ENCODE peak calls at places on chromosomes 5 and 9, in seven cellular contexts. O, P, Q, T, N, J and F are unnamed samples. For H3K27me3, the result is how much of the 10 kb centered on the place peaks cover.

GRCh38 chr5:169286572-169287325 is 14.2 kb downstream of the SLIT3 start:
- DNase-seq in Q (peak), J (no peak), T (peak), O (no peak), N (no peak), P (no peak), F (no peak)

GRCh38 chr9:95370064-95370463 is 52.6 kb upstream of the FANCC start:
- DNase-seq in T (no peak), Q (no peak), N (no peak), J (no peak), O (no peak), P (no peak), F (no peak)

GRCh38 chr9:127452481-127453092 is 1.3 kb downstream of the LRSAM1 start:
- DNase-seq in J (no peak), P (peak), N (no peak), O (peak), T (peak), Q (peak), F (no peak)

GRCh38 chr5:74209566-74209965 is 431.0 kb downstream of the ENC1 start:
- DNase-seq in T (no peak), J (no peak), P (no peak), O (no peak), N (no peak), Q (no peak), F (no peak)

GRCh38 chr5:32304622-32305021 is 8.1 kb downstream of the MTMR12 start:
- DNase-seq in Q (no peak), J (no peak), P (no peak), N (no peak), O (no peak), T (no peak), F (no peak)

GRCh38 chr5:155773680-155774079 is 553.3 kb upstream of the SGCD start:
- DNase-seq in T (no peak), Q (no peak), N (no peak), J (no peak), P (no peak), O (no peak), F (no peak)

GRCh38 chr9:70392189-70392588 is 22.3 kb downstream of the KLF9 start:
- DNase-seq in N (no peak), Q (no peak), J (peak), O (no peak), T (no peak), P (no peak), F (no peak)

GRCh38 chr9:130549093-130549735 is 30.2 kb upstream of the FUBP3 start:
- DNase-seq in T (no peak), J (peak), P (no peak), Q (no peak), O (no peak), N (no peak), F (no peak)

GRCh38 chr5:95817430-95817829 is 5.1 kb downstream of the GLRX start:
- DNase-seq in J (no peak), N (peak), O (peak), Q (no peak), P (no peak), T (no peak), F (no peak)

GRCh38 chr5:69364414-69364813 is 4.9 kb downstream of the AK6 start:
- DNase-seq in O (no peak), T (no peak), P (no peak), J (peak), N (peak), Q (no peak), F (no peak)

GRCh38 chr9:92530893-92531292 is 4.9 kb downstream of the ECM2 start:
- DNase-seq in T (no peak), J (no peak), Q (no peak), P (no peak), N (no peak), O (no peak), F (no peak)

GRCh38 chr9:92534199-92535159 is 1.3 kb downstream of the ECM2 start:
- DNase-seq in N (peak), Q (no peak), O (no peak), T (no peak), J (peak), P (no peak), F (no peak)

GRCh38 chr9:92538541-92538940 is 2.8 kb upstream of the ECM2 start:
- DNase-seq in N (peak), J (no peak), O (no peak), Q (no peak), P (no peak), T (no peak), F (no peak)

DNA sequence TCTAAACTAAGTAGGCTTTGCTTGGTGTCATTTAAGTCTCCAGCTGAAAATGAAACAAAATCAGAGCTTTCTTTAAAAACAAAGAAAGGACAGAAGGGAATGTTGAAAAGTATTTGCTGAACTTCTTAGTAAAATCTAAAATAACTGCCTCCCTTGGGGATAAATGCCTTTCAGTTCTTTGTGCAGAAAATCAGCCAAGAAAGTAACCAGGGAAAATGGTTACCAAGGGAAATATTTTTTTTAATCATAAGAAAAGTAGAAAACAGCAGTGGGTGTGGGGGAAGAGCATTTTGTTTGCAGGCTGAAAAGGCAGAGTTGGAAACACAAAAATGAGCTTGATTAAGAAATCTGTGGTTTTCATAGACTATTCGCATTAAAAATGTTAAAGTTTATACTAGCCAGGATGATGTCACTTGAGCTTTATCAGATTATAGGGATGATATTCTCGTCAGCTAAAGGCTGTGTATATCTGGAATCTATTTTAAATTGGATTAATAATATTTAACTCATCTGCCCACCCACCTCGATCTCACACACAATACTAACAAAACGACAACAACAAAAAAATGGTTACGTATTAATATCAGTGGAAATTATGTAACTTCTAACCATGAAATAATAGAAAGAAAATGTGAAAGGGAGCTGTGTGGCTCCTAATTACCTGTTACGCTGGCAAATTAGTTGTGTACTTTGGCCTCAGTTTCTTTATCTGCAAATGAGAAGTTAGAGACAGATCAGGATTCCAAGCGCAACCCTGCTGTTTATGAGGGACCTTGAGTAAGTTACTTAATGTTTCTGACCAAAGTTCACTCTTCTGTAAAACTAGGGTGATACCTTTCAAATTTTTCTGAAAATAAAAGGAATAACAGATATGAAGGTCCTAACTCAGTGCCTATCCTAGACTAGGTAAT is at the start of gene ECM2:
- DNase-seq in O (no peak), J (peak), P (no peak), N (peak), Q (no peak), T (no peak), F (no peak)
- H3K27ac ChIP-seq in O (peak), J (peak), P (no peak), N (peak), Q (peak), T (peak), F (no peak)

DNA sequence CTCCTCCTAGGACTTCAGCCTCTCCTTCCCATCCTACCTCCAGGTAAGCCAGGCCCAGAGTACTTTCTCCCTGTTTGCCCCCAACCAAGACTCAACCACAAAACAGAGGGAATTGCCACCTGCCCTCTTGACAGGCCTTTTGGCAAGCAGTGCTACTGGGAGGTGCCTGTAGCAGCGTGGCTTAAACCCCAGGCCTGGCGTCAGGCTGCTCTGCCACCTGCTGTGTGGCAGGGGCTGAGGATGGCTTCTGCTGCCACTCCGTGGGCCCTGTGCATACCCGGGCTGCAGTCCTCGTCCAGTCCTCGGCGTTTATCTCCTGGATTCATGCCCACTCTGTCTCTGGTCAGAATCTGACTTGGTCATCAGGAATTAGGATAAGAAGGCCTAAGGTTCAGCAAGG is 163.1 kb downstream of the PAX5 start:
- DNase-seq in P (no peak), Q (no peak), N (no peak), O (peak), J (no peak), T (no peak), F (no peak)
- H3K27me3 ChIP-seq in P (half or more), Q (under half), N (under half), O (under half), J (under half), T (half or more), F (under half)

GRCh38 chr9:38620483-38621433 is at the start of gene ANKRD18A:
- DNase-seq in P (peak), Q (peak), T (peak), O (peak), N (peak), J (peak), F (peak)
- H3K27ac ChIP-seq in P (no peak), Q (no peak), T (peak), O (no peak), N (no peak), J (no peak), F (no peak)

DNA sequence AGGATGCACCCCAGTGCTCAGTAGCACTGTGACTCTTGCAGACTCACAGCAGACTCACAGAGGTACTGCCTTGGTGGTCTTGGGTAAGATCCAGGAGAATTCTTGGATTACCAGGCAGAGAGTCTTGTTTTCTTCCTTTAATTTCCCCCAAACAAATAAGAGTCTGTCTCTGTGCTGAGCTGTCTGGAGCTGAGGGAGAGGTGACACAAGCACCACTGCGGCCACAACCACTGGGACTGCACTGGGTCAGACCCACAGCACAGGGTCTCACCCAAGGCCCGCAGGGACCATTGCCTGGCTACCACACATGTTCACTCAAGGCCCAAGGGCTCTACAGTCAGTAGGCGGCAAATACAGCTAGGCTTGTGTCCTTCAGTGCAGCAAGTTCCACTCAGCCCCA is 11.4 kb upstream of the YTHDC2 start:
- DNase-seq in Q (no peak), T (no peak), J (no peak), P (no peak), O (no peak), N (no peak), F (no peak)
- H3K27me3 ChIP-seq in Q (under half), T (under half), J (under half), P (under half), O (under half), N (under half), F (under half)

GRCh38 chr9:129395633-129396364 is 217.7 kb upstream of the IER5L start:
- DNase-seq in T (no peak), O (no peak), Q (no peak), P (no peak), N (no peak), J (no peak), F (no peak)

GRCh38 chr9:129394011-129394919 is 216.2 kb upstream of the IER5L start:
- DNase-seq in N (no peak), O (peak), P (no peak), Q (no peak), J (peak), T (no peak), F (no peak)

GRCh38 chr9:129393064-129393463 is 215.0 kb upstream of the IER5L start:
- DNase-seq in J (no peak), N (no peak), T (no peak), Q (no peak), P (no peak), O (no peak), F (no peak)

GRCh38 chr9:129396365-129396708 is 218.3 kb upstream of the IER5L start:
- DNase-seq in P (no peak), N (no peak), J (no peak), O (no peak), T (no peak), Q (no peak), F (no peak)

DNA sequence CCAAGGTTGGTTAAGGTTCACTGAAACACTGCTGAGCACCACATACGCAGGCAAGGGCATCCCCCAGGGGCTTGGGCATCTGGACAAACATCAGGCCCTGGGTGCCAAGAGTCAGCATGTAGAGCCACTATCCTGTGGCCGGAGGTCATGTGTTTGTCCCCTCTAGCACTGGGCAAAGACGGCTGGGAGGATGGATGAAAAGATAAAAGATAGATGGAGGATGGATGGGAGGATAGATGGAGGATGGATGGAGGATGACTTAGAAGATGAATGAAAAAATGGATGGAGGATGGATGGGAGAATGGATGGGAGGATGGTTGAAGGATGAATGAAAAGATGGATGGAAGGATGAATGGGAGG is 216.8 kb upstream of the IER5L start:
- DNase-seq in O (no peak), T (no peak), J (no peak), P (no peak), N (no peak), Q (no peak), F (no peak)
- H3K27ac ChIP-seq in O (no peak), T (no peak), J (no peak), P (no peak), N (no peak), Q (no peak), F (no peak)